ENCODE peak calls at places on chromosome 16, in seven cellular contexts. O, H, P, Z, G, V and A are unnamed samples.

GRCh38 chr16:55703003-55704001 is 47.5 kb downstream of the SLC6A2 start:
- DNase-seq in O (peak; percentile 18), H (no peak), P (peak; percentile 74), Z (no peak), G (no peak), V (peak; percentile 74), A (no peak)

GRCh38 chr16:84275562-84276151 is 19.0 kb upstream of the WFDC1 start:
- DNase-seq in O (no peak), H (no peak), P (no peak), Z (no peak), G (no peak), V (no peak), A (no peak)

GRCh38 chr16:79758615-79759346 is 158.2 kb upstream of the MAF start:
- DNase-seq in O (peak; percentile 8), H (no peak), P (peak; percentile 46), Z (no peak), G (no peak), V (no peak), A (no peak)

GRCh38 chr16:66587881-66588600 is 8.8 kb downstream of the CMTM2 start:
- DNase-seq in O (no peak), H (no peak), P (no peak), Z (no peak), G (no peak), V (no peak), A (no peak)

GRCh38 chr16:71995038-71995437 is 5.2 kb downstream of the PKD1L3 start:
- DNase-seq in O (no peak), H (no peak), P (no peak), Z (no peak), G (no peak), V (no peak), A (no peak)

GRCh38 chr16:8975039-8975438 is 11.3 kb upstream of the USP7 start:
- DNase-seq in O (no peak), H (no peak), P (no peak), Z (no peak), G (no peak), V (no peak), A (no peak)

GRCh38 chr16:83247767-83248372 is 559.9 kb upstream of the HSBP1 start:
- DNase-seq in O (no peak), H (no peak), P (no peak), Z (no peak), G (no peak), V (no peak), A (no peak)

GRCh38 chr16:22054847-22055590 is 37.3 kb upstream of the VWA3A start:
- DNase-seq in O (no peak), H (no peak), P (no peak), Z (no peak), G (no peak), V (no peak), A (no peak)

GRCh38 chr16:71687853-71688252 is 36.6 kb downstream of the PHLPP2 start:
- DNase-seq in O (no peak), H (no peak), P (no peak), Z (no peak), G (no peak), V (no peak), A (no peak)

GRCh38 chr16:21302454-21302853 is 24.4 kb upstream of the CRYM start:
- DNase-seq in O (no peak), H (no peak), P (no peak), Z (no peak), G (no peak), V (no peak), A (no peak)

GRCh38 chr16:52227851-52228250 is 319.1 kb downstream of the TOX3 start:
- DNase-seq in O (no peak), H (no peak), P (no peak), Z (no peak), G (no peak), V (no peak), A (no peak)

GRCh38 chr16:73054732-73055481 is 7.0 kb upstream of the ZFHX3 start:
- DNase-seq in O (no peak), H (no peak), P (peak; percentile 73), Z (no peak), G (no peak), V (no peak), A (no peak)

GRCh38 chr16:73068546-73069401 is 20.8 kb upstream of the ZFHX3 start:
- DNase-seq in O (no peak), H (no peak), P (peak; percentile 63), Z (no peak), G (no peak), V (no peak), A (peak; percentile 27)

GRCh38 chr16:86605950-86606349 is 27.6 kb downstream of the FOXL1 start:
- DNase-seq in O (no peak), H (no peak), P (no peak), Z (no peak), G (no peak), V (no peak), A (no peak)

GRCh38 chr16:12811441-12812198 is 7.9 kb upstream of the CPPED1 start:
- DNase-seq in O (no peak), H (no peak), P (no peak), Z (no peak), G (no peak), V (no peak), A (no peak)

GRCh38 chr16:48558269-48558915 is 51.6 kb downstream of the N4BP1 start:
- DNase-seq in O (no peak), H (no peak), P (no peak), Z (no peak), G (no peak), V (no peak), A (no peak)

GRCh38 chr16:4461250-4462085 is 13.0 kb downstream of the NMRAL1 start:
- DNase-seq in O (no peak), H (no peak), P (peak; percentile 97), Z (no peak), G (no peak), V (no peak), A (peak; percentile 70)

GRCh38 chr16:30922420-30922959 is 882 bp upstream of the FBXL19 start:
- DNase-seq in O (peak; percentile 97), H (peak; percentile 100), P (peak; percentile 100), Z (peak; percentile 99), G (peak; percentile 100), V (peak; percentile 99), A (peak; percentile 100)

GRCh38 chr16:30521476-30521872 is 4.9 kb downstream of the ZNF768 start:
- DNase-seq in O (no peak), H (no peak), P (no peak), Z (no peak), G (no peak), V (no peak), A (no peak)

GRCh38 chr16:11128211-11129123 is 127.5 kb downstream of the SOCS1 start:
- DNase-seq in O (no peak), H (peak; percentile 70), P (no peak), Z (peak; percentile 32), G (no peak), V (no peak), A (no peak)

GRCh38 chr16:68345351-68345810 is 34.6 kb downstream of the PRMT7 start:
- DNase-seq in O (no peak), H (no peak), P (no peak), Z (no peak), G (no peak), V (no peak), A (no peak)

GRCh38 chr16:66656547-66656946 is 40.0 kb downstream of the CMTM4 start:
- DNase-seq in O (no peak), H (no peak), P (no peak), Z (no peak), G (no peak), V (no peak), A (no peak)

GRCh38 chr16:81388357-81388756 is 56.3 kb upstream of the CMIP start:
- DNase-seq in O (no peak), H (no peak), P (no peak), Z (no peak), G (no peak), V (no peak), A (peak; percentile 80)

GRCh38 chr16:69187891-69188451 is 1.0 kb downstream of the SNTB2 start:
- DNase-seq in O (peak; percentile 47), H (peak; percentile 43), P (peak; percentile 14), Z (no peak), G (peak; percentile 83), V (peak; percentile 48), A (peak; percentile 49)

GRCh38 chr16:85329999-85330693 is 217.9 kb upstream of the CIBAR2 start:
- DNase-seq in O (no peak), H (no peak), P (no peak), Z (no peak), G (no peak), V (no peak), A (no peak)
- H3K4me3 ChIP-seq in O (no peak overlapping the region), H (no peak overlapping the region), P (no peak overlapping the region), Z (no peak overlapping the region), G (no peak overlapping the region), V (no peak overlapping the region), A (no peak overlapping the region)

DNA sequence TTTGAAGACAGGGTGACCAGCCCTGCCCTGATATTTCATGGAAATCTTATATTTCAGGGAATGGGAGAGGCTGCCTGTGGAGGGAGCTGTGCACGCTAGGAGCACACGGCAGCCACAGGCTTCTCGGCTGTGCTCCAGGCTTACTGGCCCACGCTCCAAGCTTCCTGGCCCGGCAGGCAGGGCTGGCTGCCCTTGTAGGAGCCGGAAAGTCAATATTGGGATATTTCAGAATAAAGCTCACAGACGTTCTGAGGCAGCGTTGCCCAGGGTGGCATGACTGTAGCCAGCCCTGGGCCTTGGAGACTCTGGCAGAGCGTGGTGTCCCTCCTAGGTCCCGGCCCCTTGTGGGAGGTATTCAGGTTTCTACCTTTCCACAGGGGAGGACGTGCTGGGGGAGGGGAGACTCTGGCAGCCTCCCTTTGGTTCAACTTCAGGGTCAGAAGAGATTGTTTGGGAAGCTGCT is 95.6 kb downstream of the NPIPB11 start:
- DNase-seq in O (no peak), H (peak; percentile 86), P (peak; percentile 55), Z (peak; percentile 70), G (no peak), V (no peak), A (no peak)
- TF ChIP-seq CTCF in O (no peak), H (no peak), P (peak; percentile 62), Z (no peak), G (no peak), V (no peak), A (no peak)

DNA sequence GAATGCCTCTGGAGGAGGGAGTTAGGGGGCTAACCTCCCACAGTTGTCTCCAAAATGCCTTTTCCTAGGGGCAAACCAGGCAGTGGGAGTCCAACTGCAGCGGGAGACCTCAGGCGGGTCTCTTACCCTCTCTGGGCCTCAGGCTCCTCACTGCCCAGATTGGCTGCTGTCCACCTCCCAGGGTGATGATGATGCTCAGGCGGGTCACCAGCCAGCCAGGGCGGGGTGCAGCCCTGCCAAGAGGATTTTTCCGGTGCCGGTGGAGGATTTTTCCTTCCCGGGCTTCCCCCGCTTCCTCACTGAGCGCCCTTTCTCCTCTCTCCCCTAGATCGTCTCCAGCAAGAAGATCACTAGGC is 22.7 kb downstream of the CPNE2 start:
- DNase-seq in O (no peak), H (no peak), P (no peak), Z (no peak), G (no peak), V (no peak), A (peak; percentile 39)
- TF ChIP-seq EP300 in O (no peak), H (no peak), P (no peak), Z (no peak), G (no peak), V (no peak), A (no peak)

DNA sequence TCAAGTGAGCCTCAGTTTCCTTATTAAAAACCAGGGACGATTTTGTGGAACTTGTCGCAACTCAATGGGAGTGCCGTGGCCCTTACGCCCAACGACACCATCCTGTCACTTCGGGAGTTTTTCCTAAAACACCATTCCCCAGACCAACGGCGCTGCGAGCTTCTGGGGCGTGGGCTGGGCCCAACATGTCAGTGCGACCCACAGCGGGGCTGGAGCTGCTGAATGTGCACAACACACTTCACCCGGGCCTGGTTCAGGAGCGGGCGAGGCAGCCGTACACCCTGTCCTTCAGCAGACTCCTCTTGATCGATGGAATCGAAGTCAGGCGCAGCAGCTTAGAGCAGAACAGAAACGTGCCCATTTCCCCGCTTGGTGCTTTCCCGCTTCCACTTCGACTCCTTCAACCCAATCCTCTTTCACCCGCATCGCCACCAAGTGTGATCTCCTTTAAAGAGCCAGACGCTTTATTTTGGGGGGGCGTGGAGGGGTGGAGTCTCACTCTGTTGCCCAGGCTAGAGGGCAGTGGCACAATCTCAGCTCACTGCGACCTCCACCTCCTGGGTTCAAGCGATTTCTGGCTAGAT is 13.2 kb upstream of the SLC7A5 start:
- DNase-seq in O (no peak), H (no peak), P (no peak), Z (no peak), G (no peak), V (no peak), A (no peak)
- H3K4me3 ChIP-seq in O (no peak overlapping the region), H (no peak overlapping the region), P (no peak overlapping the region), Z (no peak overlapping the region), G (no peak overlapping the region), V (no peak overlapping the region), A (no peak overlapping the region)